ENCODE peak calls at places on chromosomes 12 and 14, in eight cellular contexts. One of them, this sample, is unnamed.
A peak's percentile ranks its signal among the peaks of the same experiment; 100 is the strongest.

GRCh38 chr12:98752726-98753125 is 107.6 kb downstream of the APAF1 start:
- DNase-seq in CD8-positive, alpha-beta memory T cell: no peak
- DNase-seq in LoVo: no peak
- DNase-seq in AG10803: peak; percentile 63
- DNase-seq in upper lobe of right lung: no peak
- DNase-seq in left cardiac atrium: no peak
- DNase-seq in ACHN: no peak
- DNase-seq in HT1080: peak; percentile 81
- DNase-seq in this sample: no peak

GRCh38 chr12:95633049-95633545 is 81.8 kb upstream of the USP44 start:
- DNase-seq in LoVo: peak; percentile 66
- DNase-seq in HT1080: peak; percentile 96
- DNase-seq in left cardiac atrium: peak; percentile 32
- DNase-seq in upper lobe of right lung: peak; percentile 69
- DNase-seq in CD8-positive, alpha-beta memory T cell: no peak
- DNase-seq in AG10803: peak; percentile 83
- DNase-seq in ACHN: peak; percentile 81
- DNase-seq in this sample: no peak

GRCh38 chr12:12249216-12250050 is 17.4 kb downstream of the LRP6 start:
- DNase-seq in HT1080: no peak
- DNase-seq in upper lobe of right lung: no peak
- DNase-seq in left cardiac atrium: no peak
- DNase-seq in CD8-positive, alpha-beta memory T cell: no peak
- DNase-seq in LoVo: no peak
- DNase-seq in ACHN: no peak
- DNase-seq in AG10803: no peak
- DNase-seq in this sample: no peak

GRCh38 chr12:6613015-6613775 is 6.0 kb upstream of the CHD4 start:
- DNase-seq in upper lobe of right lung: peak; percentile 87
- DNase-seq in HT1080: peak; percentile 88
- DNase-seq in LoVo: no peak
- DNase-seq in ACHN: no peak
- DNase-seq in left cardiac atrium: peak; percentile 80
- DNase-seq in AG10803: peak; percentile 70
- DNase-seq in CD8-positive, alpha-beta memory T cell: no peak
- DNase-seq in this sample: no peak

GRCh38 chr14:80798211-80798610 is 143.3 kb downstream of the CEP128 start:
- DNase-seq in ACHN: no peak
- DNase-seq in HT1080: no peak
- DNase-seq in upper lobe of right lung: no peak
- DNase-seq in left cardiac atrium: no peak
- DNase-seq in CD8-positive, alpha-beta memory T cell: no peak
- DNase-seq in AG10803: no peak
- DNase-seq in LoVo: no peak
- DNase-seq in this sample: no peak

GRCh38 chr12:60684988-60685655 is 1089.3 kb downstream of the SLC16A7 start:
- DNase-seq in ACHN: no peak
- DNase-seq in CD8-positive, alpha-beta memory T cell: no peak
- DNase-seq in upper lobe of right lung: no peak
- DNase-seq in HT1080: peak; percentile 7
- DNase-seq in left cardiac atrium: no peak
- DNase-seq in LoVo: no peak
- DNase-seq in AG10803: no peak
- DNase-seq in this sample: no peak

GRCh38 chr14:58731465-58732330 is 93.9 kb downstream of the DACT1 start:
- DNase-seq in left cardiac atrium: no peak
- DNase-seq in HT1080: peak; percentile 100
- DNase-seq in AG10803: peak; percentile 99
- DNase-seq in ACHN: peak; percentile 92
- DNase-seq in CD8-positive, alpha-beta memory T cell: no peak
- DNase-seq in LoVo: peak; percentile 70
- DNase-seq in upper lobe of right lung: no peak
- DNase-seq in this sample: no peak

GRCh38 chr12:129753596-129753995 is 150.2 kb downstream of the TMEM132D start:
- DNase-seq in AG10803: peak; percentile 35
- DNase-seq in upper lobe of right lung: no peak
- DNase-seq in CD8-positive, alpha-beta memory T cell: no peak
- DNase-seq in HT1080: peak; percentile 88
- DNase-seq in left cardiac atrium: no peak
- DNase-seq in LoVo: no peak
- DNase-seq in ACHN: no peak
- DNase-seq in this sample: no peak

GRCh38 chr12:73226585-73226984 is 954.4 kb downstream of the TRHDE start:
- DNase-seq in CD8-positive, alpha-beta memory T cell: no peak
- DNase-seq in ACHN: no peak
- DNase-seq in upper lobe of right lung: no peak
- DNase-seq in AG10803: no peak
- DNase-seq in left cardiac atrium: no peak
- DNase-seq in HT1080: no peak
- DNase-seq in LoVo: no peak
- DNase-seq in this sample: no peak

GRCh38 chr12:7934153-7934552 is 1.8 kb downstream of the SLC2A3 start:
- DNase-seq in CD8-positive, alpha-beta memory T cell: no peak
- DNase-seq in HT1080: no peak
- DNase-seq in AG10803: no peak
- DNase-seq in ACHN: no peak
- DNase-seq in LoVo: no peak
- DNase-seq in upper lobe of right lung: no peak
- DNase-seq in left cardiac atrium: no peak
- DNase-seq in this sample: no peak

GRCh38 chr14:63896278-63896720 is 43.5 kb downstream of the SYNE2 start:
- DNase-seq in upper lobe of right lung: no peak
- DNase-seq in HT1080: peak; percentile 58
- DNase-seq in AG10803: peak; percentile 84
- DNase-seq in left cardiac atrium: peak; percentile 65
- DNase-seq in ACHN: peak; percentile 71
- DNase-seq in LoVo: peak; percentile 78
- DNase-seq in CD8-positive, alpha-beta memory T cell: no peak
- DNase-seq in this sample: no peak